ENCODE peak calls at places on chromosome 22, in four cellular contexts. One of them, this sample, is unnamed.

GRCh38 chr22:28245579-28246224 is 326.6 kb upstream of the PITPNB start:
- DNase-seq in K562: no peak
- DNase-seq in WTC11: no peak
- DNase-seq in HepG2: peak
- DNase-seq in this sample: no peak

GRCh38 chr22:46673677-46674236 is 53.6 kb downstream of the GRAMD4 start:
- DNase-seq in K562: no peak
- DNase-seq in HepG2: no peak
- DNase-seq in WTC11: no peak
- DNase-seq in this sample: no peak

GRCh38 chr22:23045461-23045860 is 24.9 kb upstream of the GNAZ start:
- DNase-seq in WTC11: no peak
- DNase-seq in K562: no peak
- DNase-seq in HepG2: no peak
- DNase-seq in this sample: no peak

GRCh38 chr22:47565607-47566006 is 803.2 kb downstream of the TBC1D22A start:
- DNase-seq in HepG2: no peak
- DNase-seq in WTC11: no peak
- DNase-seq in K562: no peak
- DNase-seq in this sample: no peak

GRCh38 chr22:46370584-46371373 is 35.3 kb downstream of the TRMU start:
- DNase-seq in HepG2: peak
- DNase-seq in K562: no peak
- DNase-seq in WTC11: no peak
- DNase-seq in this sample: no peak

GRCh38 chr22:22802346-22802970 is 85.2 kb upstream of the IGLL5 start:
- DNase-seq in HepG2: no peak
- DNase-seq in WTC11: no peak
- DNase-seq in K562: peak
- DNase-seq in this sample: no peak

GRCh38 chr22:26502688-26503561 is 9.3 kb downstream of the TFIP11 start:
- DNase-seq in HepG2: no peak
- DNase-seq in WTC11: peak
- DNase-seq in K562: peak
- DNase-seq in this sample: no peak

GRCh38 chr22:36770946-36771340 is 5.0 kb downstream of the IFT27 start:
- DNase-seq in K562: no peak
- DNase-seq in WTC11: no peak
- DNase-seq in HepG2: no peak
- DNase-seq in this sample: no peak

GRCh38 chr22:31944700-31945477 is 554 bp downstream of the YWHAH start:
- DNase-seq in K562: peak
- DNase-seq in WTC11: peak
- DNase-seq in HepG2: no peak
- DNase-seq in this sample: peak

GRCh38 chr22:48906177-48906835 is 921.4 kb downstream of the BRD1 start:
- DNase-seq in WTC11: no peak
- DNase-seq in K562: no peak
- DNase-seq in HepG2: no peak
- DNase-seq in this sample: no peak

GRCh38 chr22:24466831-24467249 is 28.3 kb upstream of the UPB1 start:
- DNase-seq in K562: peak
- DNase-seq in WTC11: no peak
- DNase-seq in HepG2: no peak
- DNase-seq in this sample: peak

GRCh38 chr22:17847360-17848078 is 73.2 kb upstream of the BID start:
- DNase-seq in K562: peak
- DNase-seq in HepG2: no peak
- DNase-seq in WTC11: no peak
- DNase-seq in this sample: no peak

GRCh38 chr22:23357028-23357427 is 176.7 kb downstream of the BCR start:
- DNase-seq in WTC11: no peak
- DNase-seq in K562: no peak
- DNase-seq in HepG2: no peak
- DNase-seq in this sample: no peak

GRCh38 chr22:49820984-49821383 is 6.7 kb downstream of the BRD1 start:
- DNase-seq in HepG2: no peak
- DNase-seq in WTC11: no peak
- DNase-seq in K562: no peak
- DNase-seq in this sample: no peak

GRCh38 chr22:19524170-19525115 is at the start of gene CLDN5:
- DNase-seq in K562: peak
- DNase-seq in WTC11: peak
- DNase-seq in HepG2: no peak
- DNase-seq in this sample: no peak
- TF ChIP-seq NR3C1 in K562: peak
- TF ChIP-seq NR3C1 in WTC11: no peak
- TF ChIP-seq NR3C1 in HepG2: no peak
- TF ChIP-seq NR3C1 in this sample: no peak

GRCh38 chr22:30472994-30473720 is 1.3 kb upstream of the SEC14L3 start:
- DNase-seq in K562: no peak
- DNase-seq in WTC11: no peak
- DNase-seq in HepG2: no peak
- DNase-seq in this sample: no peak

GRCh38 chr22:30470655-30471054 is 1.2 kb downstream of the SEC14L3 start:
- DNase-seq in K562: no peak
- DNase-seq in HepG2: no peak
- DNase-seq in WTC11: no peak
- DNase-seq in this sample: no peak

GRCh38 chr22:30471616-30472318 is at the start of gene SEC14L3:
- DNase-seq in WTC11: no peak
- DNase-seq in K562: no peak
- DNase-seq in HepG2: no peak
- DNase-seq in this sample: no peak

GRCh38 chr22:30474121-30474520 is 2.3 kb upstream of the SEC14L3 start:
- DNase-seq in HepG2: no peak
- DNase-seq in K562: no peak
- DNase-seq in WTC11: no peak
- DNase-seq in this sample: no peak

DNA sequence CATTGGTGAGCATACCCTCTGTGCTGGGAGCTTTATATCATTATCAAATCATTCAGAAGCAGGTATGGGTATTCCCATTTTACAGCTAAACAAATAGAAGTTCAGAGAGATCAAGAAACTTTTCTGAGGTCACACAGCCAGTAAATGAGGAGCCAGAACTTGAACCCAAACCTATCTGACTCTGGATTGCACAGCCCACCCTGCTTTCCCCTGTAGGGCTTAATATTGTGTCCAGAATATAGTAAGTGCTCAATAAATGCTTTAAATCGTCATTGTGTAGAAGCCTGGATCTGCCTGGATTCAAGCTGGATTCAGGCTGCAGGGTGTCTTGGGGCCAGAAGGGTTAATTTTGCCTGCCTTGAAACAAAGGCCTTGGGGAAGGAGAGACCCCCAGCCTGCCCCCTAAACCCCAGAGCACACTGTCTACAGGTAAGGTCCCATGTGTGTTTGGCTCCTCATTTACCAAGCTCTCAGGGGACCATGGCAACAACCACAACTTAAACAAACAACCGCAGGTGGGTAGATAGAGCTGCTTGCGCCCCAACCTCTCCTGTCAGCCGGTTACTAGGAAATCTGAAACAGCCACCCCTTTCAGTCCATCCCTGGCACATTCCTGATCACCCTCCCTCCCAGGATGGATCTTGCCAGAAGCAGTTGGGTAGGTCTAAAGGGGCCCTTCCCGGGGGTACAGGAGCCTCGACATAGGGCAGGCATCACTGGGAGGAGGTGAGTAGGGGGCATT is 3.0 kb upstream of the SEC14L3 start:
- DNase-seq in HepG2: no peak
- DNase-seq in K562: no peak
- DNase-seq in WTC11: peak
- DNase-seq in this sample: no peak
- TF ChIP-seq NR3C1 in HepG2: no peak
- TF ChIP-seq NR3C1 in K562: no peak
- TF ChIP-seq NR3C1 in WTC11: no peak
- TF ChIP-seq NR3C1 in this sample: no peak

GRCh38 chr22:20316844-20317401 is 2.9 kb downstream of the DGCR6L start:
- DNase-seq in HepG2: no peak
- DNase-seq in K562: no peak
- DNase-seq in WTC11: peak
- DNase-seq in this sample: no peak

GRCh38 chr22:20319041-20319744 is 667 bp downstream of the DGCR6L start:
- DNase-seq in WTC11: peak
- DNase-seq in K562: peak
- DNase-seq in HepG2: no peak
- DNase-seq in this sample: no peak

GRCh38 chr22:20315337-20316216 is 4.3 kb downstream of the DGCR6L start:
- DNase-seq in K562: no peak
- DNase-seq in HepG2: no peak
- DNase-seq in WTC11: no peak
- DNase-seq in this sample: no peak

GRCh38 chr22:20319745-20320658 is at the start of gene DGCR6L:
- DNase-seq in HepG2: peak
- DNase-seq in WTC11: peak
- DNase-seq in K562: peak
- DNase-seq in this sample: peak

GRCh38 chr22:20316217-20316843 is 3.5 kb downstream of the DGCR6L start:
- DNase-seq in HepG2: no peak
- DNase-seq in WTC11: peak
- DNase-seq in K562: no peak
- DNase-seq in this sample: no peak
- TF ChIP-seq NR3C1 in HepG2: no peak
- TF ChIP-seq NR3C1 in WTC11: no peak
- TF ChIP-seq NR3C1 in K562: peak
- TF ChIP-seq NR3C1 in this sample: no peak

GRCh38 chr22:38758276-38758945 is 2.6 kb upstream of the SUN2 start:
- DNase-seq in K562: no peak
- DNase-seq in WTC11: no peak
- DNase-seq in HepG2: no peak
- DNase-seq in this sample: no peak
- TF ChIP-seq NR3C1 in K562: no peak
- TF ChIP-seq NR3C1 in WTC11: no peak
- TF ChIP-seq NR3C1 in HepG2: no peak
- TF ChIP-seq NR3C1 in this sample: no peak

This sample was measured in A549.